ENCODE peak calls at places on chromosome 18, in four cellular contexts. J, H, I and O are unnamed samples.

GRCh38 chr18:74631242-74632087 is 33.8 kb downstream of the ZNF407 start:
- DNase-seq in J (no peak), H (no peak), I (no peak), O (no peak)

GRCh38 chr18:42712065-42712464 is 403.4 kb downstream of the RIT2 start:
- DNase-seq in J (no peak), H (no peak), I (no peak), O (no peak)

GRCh38 chr18:80196528-80197320 is 50.6 kb downstream of the PARD6G start:
- DNase-seq in J (no peak), H (no peak), I (no peak), O (no peak)

GRCh38 chr18:58239879-58240278 is 195.9 kb downstream of the NEDD4L start:
- DNase-seq in J (no peak), H (no peak), I (no peak), O (no peak)

GRCh38 chr18:9933865-9934264 is 20.0 kb downstream of the VAPA start:
- DNase-seq in J (no peak), H (no peak), I (no peak), O (no peak)

GRCh38 chr18:58117685-58118403 is 73.8 kb downstream of the NEDD4L start:
- DNase-seq in J (no peak), H (no peak), I (peak), O (no peak)

GRCh38 chr18:26307161-26307773 is 81.0 kb downstream of the TAF4B start:
- DNase-seq in J (peak), H (no peak), I (peak), O (no peak)

GRCh38 chr18:13624563-13625237 is 101.7 kb downstream of the FAM210A start:
- DNase-seq in J (no peak), H (no peak), I (no peak), O (no peak)

GRCh38 chr18:39057423-39058057 is 1491.9 kb upstream of the CELF4 start:
- DNase-seq in J (no peak), H (no peak), I (peak), O (no peak)

GRCh38 chr18:79979843-79980242 is 8.5 kb downstream of the TXNL4A start:
- DNase-seq in J (no peak), H (no peak), I (no peak), O (no peak)

GRCh38 chr18:79628416-79629248 is 51.0 kb upstream of the CTDP1 start:
- DNase-seq in J (no peak), H (no peak), I (no peak), O (no peak)

GRCh38 chr18:46793565-46793964 is 36.7 kb upstream of the ST8SIA5 start:
- DNase-seq in J (no peak), H (no peak), I (no peak), O (no peak)

GRCh38 chr18:44909191-44909719 is 228.6 kb downstream of the SETBP1 start:
- DNase-seq in J (peak), H (no peak), I (no peak), O (no peak)

GRCh38 chr18:26471027-26471426 is 77.3 kb downstream of the KCTD1 start:
- DNase-seq in J (no peak), H (no peak), I (peak), O (no peak)

GRCh38 chr18:12048827-12049175 is 44.8 kb upstream of the ANKRD62 start:
- DNase-seq in J (no peak), H (no peak), I (no peak), O (no peak)